ENCODE peak calls at places on chromosome 1, in ten cellular contexts. M, Z, O, H, K, Y, I, G, X and C are unnamed samples.

GRCh38 chr1:47677241-47677940 is 239.5 kb downstream of the FOXD2 start:
- DNase-seq in M (no peak), Z (no peak), O (no peak), H (peak), K (no peak), Y (no peak), I (no peak), G (no peak), X (no peak), C (no peak)

GRCh38 chr1:199684686-199685273 is 342.7 kb upstream of the NR5A2 start:
- DNase-seq in M (peak), Z (peak), O (peak), H (peak), K (peak), Y (no peak), I (peak), G (no peak), X (peak), C (peak)

GRCh38 chr1:58211857-58212256 is 334.7 kb downstream of the OMA1 start:
- DNase-seq in M (no peak), Z (no peak), O (no peak), H (no peak), K (no peak), Y (no peak), I (no peak), G (no peak), X (no peak), C (no peak)

GRCh38 chr1:56715161-56715560 is 70.0 kb downstream of the PRKAA2 start:
- DNase-seq in M (no peak), Z (no peak), O (no peak), H (no peak), K (no peak), Y (no peak), I (no peak), G (no peak), X (peak), C (no peak)

GRCh38 chr1:43232071-43232470 is 37.7 kb upstream of the TMEM125 start:
- DNase-seq in M (peak), Z (no peak), O (peak), H (no peak), K (peak), Y (no peak), I (peak), G (no peak), X (peak), C (no peak)

GRCh38 chr1:42002220-42002619 is 83.5 kb upstream of the HIVEP3 start:
- DNase-seq in M (no peak), Z (no peak), O (no peak), H (no peak), K (no peak), Y (no peak), I (no peak), G (no peak), X (no peak), C (no peak)

GRCh38 chr1:206887701-206888100 is 9.5 kb upstream of the IL24 start:
- DNase-seq in M (no peak), Z (no peak), O (no peak), H (no peak), K (no peak), Y (no peak), I (no peak), G (no peak), X (peak), C (no peak)

GRCh38 chr1:25442178-25442577 is 11.5 kb downstream of the MACO1 start:
- DNase-seq in M (peak), Z (no peak), O (no peak), H (no peak), K (no peak), Y (no peak), I (peak), G (no peak), X (peak), C (no peak)

GRCh38 chr1:117493906-117494305 is 111.9 kb upstream of the TENT5C start:
- DNase-seq in M (no peak), Z (no peak), O (no peak), H (no peak), K (no peak), Y (no peak), I (no peak), G (no peak), X (no peak), C (no peak)

GRCh38 chr1:215407575-215407974 is 159.5 kb upstream of the KCTD3 start:
- DNase-seq in M (no peak), Z (no peak), O (no peak), H (no peak), K (no peak), Y (no peak), I (no peak), G (no peak), X (peak), C (no peak)

GRCh38 chr1:154703207-154703606 is 95.2 kb upstream of the ADAR start:
- DNase-seq in M (no peak), Z (no peak), O (no peak), H (no peak), K (no peak), Y (no peak), I (no peak), G (no peak), X (no peak), C (no peak)

GRCh38 chr1:206829875-206830274 is 35.5 kb upstream of the IL20 start:
- DNase-seq in M (no peak), Z (no peak), O (no peak), H (peak), K (no peak), Y (no peak), I (no peak), G (no peak), X (no peak), C (no peak)

GRCh38 chr1:43968348-43968948 is 1.4 kb upstream of the DPH2 start:
- DNase-seq in M (no peak), Z (no peak), O (no peak), H (no peak), K (no peak), Y (peak), I (peak), G (no peak), X (no peak), C (peak)

GRCh38 chr1:245270972-245271371 is 116.2 kb downstream of the KIF26B start:
- DNase-seq in M (no peak), Z (no peak), O (no peak), H (no peak), K (no peak), Y (no peak), I (no peak), G (no peak), X (no peak), C (no peak)

GRCh38 chr1:16236091-16236494 is 890 bp downstream of the CPLANE2 start:
- DNase-seq in M (peak), Z (no peak), O (peak), H (peak), K (no peak), Y (no peak), I (no peak), G (no peak), X (peak), C (no peak)

GRCh38 chr1:83500987-83501591 is 497.8 kb downstream of the TTLL7 start:
- DNase-seq in M (no peak), Z (peak), O (no peak), H (no peak), K (no peak), Y (no peak), I (peak), G (no peak), X (no peak), C (no peak)

GRCh38 chr1:59089343-59089742 is 207.6 kb upstream of the FGGY start:
- DNase-seq in M (no peak), Z (no peak), O (no peak), H (no peak), K (no peak), Y (no peak), I (no peak), G (no peak), X (no peak), C (no peak)

GRCh38 chr1:86754265-86754974 is 50.0 kb downstream of the SH3GLB1 start:
- DNase-seq in M (no peak), Z (no peak), O (no peak), H (no peak), K (no peak), Y (no peak), I (no peak), G (no peak), X (no peak), C (no peak)

GRCh38 chr1:225526878-225527277 is 99.0 kb upstream of the LBR start:
- DNase-seq in M (no peak), Z (no peak), O (no peak), H (no peak), K (no peak), Y (no peak), I (no peak), G (no peak), X (no peak), C (no peak)

GRCh38 chr1:225228871-225229303 is 199.0 kb downstream of the LBR start:
- DNase-seq in M (peak), Z (no peak), O (no peak), H (no peak), K (no peak), Y (no peak), I (peak), G (no peak), X (no peak), C (no peak)

GRCh38 chr1:161199506-161200119 is 759 bp upstream of the ADAMTS4 start:
- DNase-seq in M (no peak), Z (no peak), O (no peak), H (no peak), K (no peak), Y (no peak), I (no peak), G (no peak), X (no peak), C (no peak)

GRCh38 chr1:9881838-9882249 is 28.2 kb downstream of the CTNNBIP1 start:
- DNase-seq in M (no peak), Z (no peak), O (peak), H (no peak), K (no peak), Y (no peak), I (no peak), G (no peak), X (peak), C (no peak)

GRCh38 chr1:53128401-53128800 is 14.0 kb downstream of the SLC1A7 start:
- DNase-seq in M (no peak), Z (no peak), O (no peak), H (no peak), K (no peak), Y (no peak), I (no peak), G (no peak), X (no peak), C (no peak)

GRCh38 chr1:39623053-39623452 is 16.4 kb downstream of the HEYL start:
- DNase-seq in M (no peak), Z (no peak), O (no peak), H (no peak), K (no peak), Y (no peak), I (no peak), G (no peak), X (no peak), C (no peak)

GRCh38 chr1:39987869-39988268 is 32.9 kb downstream of the MFSD2A start:
- DNase-seq in M (no peak), Z (no peak), O (no peak), H (no peak), K (no peak), Y (no peak), I (no peak), G (no peak), X (no peak), C (no peak)

GRCh38 chr1:243991650-243992049 is 59.4 kb upstream of the ZBTB18 start:
- DNase-seq in M (peak), Z (no peak), O (no peak), H (no peak), K (no peak), Y (no peak), I (no peak), G (no peak), X (no peak), C (no peak)

GRCh38 chr1:22275211-22275610 is 132.3 kb upstream of the WNT4 start:
- DNase-seq in M (no peak), Z (no peak), O (peak), H (no peak), K (no peak), Y (no peak), I (peak), G (no peak), X (no peak), C (no peak)

GRCh38 chr1:4980211-4980610 is 325.8 kb downstream of the AJAP1 start:
- DNase-seq in M (no peak), Z (no peak), O (no peak), H (no peak), K (no peak), Y (no peak), I (no peak), G (no peak), X (no peak), C (no peak)

GRCh38 chr1:184974837-184975115 is 468 bp upstream of the NIBAN1 start:
- DNase-seq in M (no peak), Z (no peak), O (no peak), H (no peak), K (no peak), Y (no peak), I (no peak), G (no peak), X (no peak), C (no peak)

GRCh38 chr1:88973520-88974137 is 18.8 kb downstream of the KYAT3 start:
- DNase-seq in M (peak), Z (no peak), O (no peak), H (no peak), K (no peak), Y (no peak), I (peak), G (no peak), X (peak), C (no peak)

GRCh38 chr1:117368116-117369108 is 1.2 kb downstream of the MAN1A2 start:
- DNase-seq in M (no peak), Z (no peak), O (no peak), H (peak), K (no peak), Y (no peak), I (peak), G (no peak), X (peak), C (no peak)

GRCh38 chr1:196557797-196558196 is 50.4 kb downstream of the KCNT2 start:
- DNase-seq in M (no peak), Z (no peak), O (no peak), H (no peak), K (no peak), Y (no peak), I (no peak), G (no peak), X (no peak), C (no peak)

GRCh38 chr1:240027059-240027462 is 64.6 kb upstream of the FMN2 start:
- DNase-seq in M (peak), Z (no peak), O (peak), H (peak), K (no peak), Y (peak), I (peak), G (no peak), X (peak), C (peak)

GRCh38 chr1:226360106-226360746 is 47.7 kb downstream of the PARP1 start:
- DNase-seq in M (no peak), Z (no peak), O (no peak), H (no peak), K (no peak), Y (no peak), I (no peak), G (no peak), X (no peak), C (no peak)

GRCh38 chr1:246318622-246319021 is 188.5 kb downstream of the SMYD3 start:
- DNase-seq in M (no peak), Z (no peak), O (no peak), H (no peak), K (no peak), Y (no peak), I (no peak), G (no peak), X (no peak), C (no peak)

GRCh38 chr1:8090241-8090702 is 64.2 kb upstream of the ERRFI1 start:
- DNase-seq in M (no peak), Z (no peak), O (peak), H (no peak), K (peak), Y (no peak), I (peak), G (no peak), X (peak), C (no peak)

GRCh38 chr1:202049129-202049528 is 38.7 kb downstream of the ELF3 start:
- DNase-seq in M (peak), Z (no peak), O (no peak), H (peak), K (no peak), Y (no peak), I (no peak), G (no peak), X (no peak), C (no peak)

GRCh38 chr1:204544321-204544720 is 28.1 kb downstream of the MDM4 start:
- DNase-seq in M (no peak), Z (peak), O (peak), H (no peak), K (no peak), Y (no peak), I (no peak), G (no peak), X (peak), C (no peak)

GRCh38 chr1:7948950-7949349 is 8.3 kb upstream of the TNFRSF9 start:
- DNase-seq in M (no peak), Z (no peak), O (peak), H (no peak), K (peak), Y (no peak), I (no peak), G (no peak), X (peak), C (no peak)

GRCh38 chr1:66275601-66276023 is 258.3 kb upstream of the SGIP1 start:
- DNase-seq in M (no peak), Z (no peak), O (no peak), H (no peak), K (no peak), Y (no peak), I (no peak), G (no peak), X (no peak), C (no peak)

GRCh38 chr1:66276229-66276628 is 257.7 kb upstream of the SGIP1 start:
- DNase-seq in M (no peak), Z (peak), O (no peak), H (no peak), K (no peak), Y (no peak), I (no peak), G (no peak), X (no peak), C (no peak)

GRCh38 chr1:66275083-66275482 is 258.9 kb upstream of the SGIP1 start:
- DNase-seq in M (no peak), Z (no peak), O (no peak), H (no peak), K (no peak), Y (no peak), I (no peak), G (no peak), X (no peak), C (no peak)

GRCh38 chr1:66281808-66282207 is 252.1 kb upstream of the SGIP1 start:
- DNase-seq in M (no peak), Z (no peak), O (no peak), H (no peak), K (no peak), Y (no peak), I (no peak), G (no peak), X (no peak), C (no peak)

GRCh38 chr1:66278260-66279046 is 255.5 kb upstream of the SGIP1 start:
- DNase-seq in M (no peak), Z (peak), O (no peak), H (no peak), K (no peak), Y (no peak), I (no peak), G (no peak), X (no peak), C (no peak)
- TF ChIP-seq CTCF in M (no peak), Z (no peak), O (no peak), H (no peak), K (no peak), Y (no peak), I (no peak), G (no peak), X (no peak), C (no peak)

DNA sequence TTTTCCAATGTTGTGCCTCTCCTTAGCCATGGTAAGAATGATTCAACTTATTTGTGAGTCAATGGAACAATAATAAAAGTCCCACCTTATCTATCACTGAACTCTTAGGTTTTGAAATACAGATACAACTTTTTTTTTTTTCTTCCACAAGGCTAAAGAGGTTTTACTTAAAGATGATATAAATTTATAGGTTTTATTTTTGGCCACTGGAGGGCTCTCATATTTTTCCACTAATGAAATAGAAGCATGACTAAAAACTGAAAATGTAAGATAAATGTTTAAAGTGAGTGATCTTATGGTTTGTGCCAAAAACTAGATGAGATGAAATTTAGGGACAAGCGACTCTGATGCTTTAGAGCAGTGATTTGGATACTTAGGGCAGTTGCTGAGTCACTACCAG is 499.0 kb downstream of the NUF2 start:
- DNase-seq in M (no peak), Z (no peak), O (no peak), H (no peak), K (no peak), Y (no peak), I (no peak), G (no peak), X (no peak), C (no peak)
- TF ChIP-seq CTCF in M (peak), Z (no peak), O (peak), H (no peak), K (no peak), Y (no peak), I (peak), G (no peak), X (no peak), C (no peak)

GRCh38 chr1:93179886-93180722 is at the start of gene TMED5:
- DNase-seq in M (peak), Z (peak), O (peak), H (peak), K (peak), Y (peak), I (peak), G (peak), X (peak), C (peak)
- TF ChIP-seq CTCF in M (no peak), Z (no peak), O (peak), H (no peak), K (no peak), Y (peak), I (no peak), G (no peak), X (peak), C (no peak)

DNA sequence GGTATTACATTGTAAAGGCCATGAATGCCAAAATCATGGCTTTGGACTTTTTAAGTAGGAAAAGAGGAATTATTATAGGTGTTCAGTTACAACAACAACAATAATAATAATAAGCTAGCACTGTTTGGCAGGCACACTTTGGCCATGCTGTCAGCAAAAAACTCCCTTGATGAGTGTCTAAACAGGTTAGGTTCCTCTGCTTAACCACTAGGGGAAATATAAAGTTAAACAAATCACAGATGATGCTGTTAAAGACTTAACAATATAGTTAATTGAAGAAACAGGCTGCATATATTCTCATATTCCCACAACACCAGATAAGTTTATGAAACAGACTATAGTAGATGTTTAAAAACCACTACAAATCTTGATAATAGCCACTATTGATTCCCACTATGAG is 46.4 kb downstream of the RGS21 start:
- DNase-seq in M (peak), Z (no peak), O (no peak), H (no peak), K (no peak), Y (no peak), I (no peak), G (no peak), X (no peak), C (no peak)
- TF ChIP-seq CTCF in M (no peak), Z (peak), O (no peak), H (no peak), K (peak), Y (peak), I (no peak), G (no peak), X (no peak), C (peak)

DNA sequence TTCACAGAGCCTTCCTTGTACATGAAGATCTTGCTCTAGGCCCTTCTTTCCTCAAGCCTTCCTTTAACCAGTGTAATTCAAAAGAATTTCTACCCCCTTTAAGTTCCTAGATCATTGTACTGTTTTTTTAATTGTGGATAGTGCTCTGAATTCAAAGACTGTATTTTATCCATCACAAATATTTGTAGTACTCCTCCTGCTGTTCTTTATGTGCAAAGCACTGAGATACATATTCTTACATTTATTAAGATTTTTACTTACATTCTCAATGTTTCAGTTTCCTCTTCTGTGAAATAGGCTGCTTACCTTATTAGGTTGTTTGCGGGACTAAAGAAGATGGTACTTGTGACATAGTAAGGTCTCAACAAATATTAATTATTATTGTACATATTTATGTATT is 168.8 kb upstream of the PDE4B start:
- DNase-seq in M (no peak), Z (no peak), O (no peak), H (no peak), K (no peak), Y (no peak), I (no peak), G (no peak), X (no peak), C (no peak)
- TF ChIP-seq CTCF in M (no peak), Z (no peak), O (no peak), H (no peak), K (no peak), Y (peak), I (peak), G (no peak), X (peak), C (no peak)